ENCODE peak calls at places on chromosomes 5 and 9, in eight cellular contexts. N, V, Z, B, A, J, R and K are unnamed samples.

GRCh38 chr5:73496984-73497457 is 1.2 kb upstream of the BTF3 start:
- DNase-seq in V (no peak), J (no peak), B (peak; percentile 80), Z (no peak), A (no peak), R (no peak), N (peak; percentile 40), K (peak; percentile 79)

GRCh38 chr5:163321511-163321910 is 115.9 kb upstream of the CCNG1 start:
- DNase-seq in N (no peak), R (no peak), A (no peak), V (no peak), Z (no peak), B (no peak), J (no peak), K (no peak)

GRCh38 chr5:172733179-172733973 is 37.6 kb downstream of the DUSP1 start:
- DNase-seq in N (peak; percentile 89), B (no peak), J (peak; percentile 80), R (no peak), A (no peak), Z (peak; percentile 78), V (peak; percentile 93), K (peak; percentile 94)

GRCh38 chr5:66343370-66344071 is 199.4 kb downstream of the SREK1 start:
- DNase-seq in A (no peak), Z (no peak), J (peak; percentile 25), R (no peak), N (no peak), B (no peak), V (no peak), K (no peak)

GRCh38 chr5:150623152-150623877 is 17.1 kb upstream of the SYNPO start:
- DNase-seq in J (no peak), V (no peak), N (no peak), R (no peak), Z (no peak), A (no peak), B (no peak), K (no peak)

GRCh38 chr9:92402359-92402758 is 2.0 kb downstream of the OGN start:
- DNase-seq in J (no peak), V (no peak), B (no peak), A (no peak), N (no peak), Z (no peak), R (no peak), K (peak; percentile 54)

GRCh38 chr9:91820126-91820750 is 129.8 kb downstream of the ROR2 start:
- DNase-seq in R (no peak), J (no peak), A (no peak), Z (no peak), N (no peak), V (no peak), B (no peak), K (no peak)

GRCh38 chr5:58813855-58814254 is 231.0 kb downstream of the RAB3C start:
- DNase-seq in R (no peak), V (no peak), N (no peak), B (no peak), Z (no peak), A (no peak), J (no peak), K (no peak)

GRCh38 chr5:34789021-34789531 is 49.9 kb upstream of the TTC23L start:
- DNase-seq in J (peak; percentile 16), V (no peak), N (peak; percentile 11), Z (no peak), A (no peak), R (no peak), B (peak; percentile 16), K (peak; percentile 31)

GRCh38 chr5:177496111-177497010 is 1.0 kb downstream of the PDLIM7 start:
- DNase-seq in Z (no peak), V (peak; percentile 53), R (no peak), N (peak; percentile 91), A (no peak), J (peak; percentile 59), B (peak; percentile 95), K (peak; percentile 95)

GRCh38 chr5:159905496-159905895 is 10.8 kb upstream of the ADRA1B start:
- DNase-seq in A (no peak), Z (no peak), B (no peak), R (no peak), N (peak; percentile 88), V (peak; percentile 98), J (no peak), K (peak; percentile 48)

GRCh38 chr5:17148481-17148880 is 69.0 kb upstream of the BASP1 start:
- DNase-seq in A (no peak), V (no peak), R (no peak), Z (no peak), N (no peak), J (no peak), B (no peak), K (no peak)

GRCh38 chr5:110880413-110880812 is 141.6 kb downstream of the SLC25A46 start:
- DNase-seq in V (peak; percentile 44), A (no peak), J (peak; percentile 41), Z (no peak), B (no peak), R (peak; percentile 57), N (peak; percentile 79), K (peak; percentile 99)

GRCh38 chr5:135423158-135423925 is 23.8 kb downstream of the DCANP1 start:
- DNase-seq in V (no peak), A (no peak), Z (no peak), J (no peak), N (peak; percentile 40), B (peak; percentile 35), R (no peak), K (no peak)

GRCh38 chr9:32589083-32589713 is 16.2 kb upstream of the NDUFB6 start:
- DNase-seq in B (peak; percentile 34), V (no peak), J (no peak), Z (no peak), A (no peak), N (peak; percentile 39), R (no peak), K (peak; percentile 62)

GRCh38 chr5:10630126-10630525 is 66.3 kb downstream of the ANKRD33B start:
- DNase-seq in A (no peak), N (no peak), J (no peak), R (no peak), B (no peak), Z (no peak), V (peak; percentile 76), K (no peak)

GRCh38 chr5:168390491-168390890 is 95.8 kb upstream of the RARS1 start:
- DNase-seq in Z (no peak), B (no peak), V (peak; percentile 60), A (no peak), R (no peak), J (peak; percentile 79), N (no peak), K (no peak)

GRCh38 chr5:17224858-17225436 is 7.5 kb downstream of the BASP1 start:
- DNase-seq in N (peak; percentile 39), A (no peak), R (no peak), B (no peak), V (no peak), J (no peak), Z (no peak), K (no peak)

GRCh38 chr9:17134396-17134842 is 421 bp upstream of the CNTLN start:
- DNase-seq in B (no peak), J (no peak), V (no peak), R (no peak), A (no peak), Z (no peak), N (no peak), K (peak; percentile 50)

GRCh38 chr5:39189297-39189955 is 29.9 kb downstream of the FYB1 start:
- DNase-seq in B (no peak), R (no peak), V (no peak), N (no peak), Z (no peak), A (no peak), J (no peak), K (no peak)

GRCh38 chr9:105331755-105332154 is 87.3 kb downstream of the SLC44A1 start:
- DNase-seq in R (no peak), V (no peak), Z (no peak), N (no peak), J (no peak), B (no peak), A (no peak), K (no peak)
- H3K27ac ChIP-seq in R (peak overlapping the region; percentile 14), V (no peak overlapping the region), Z (no peak overlapping the region), N (no peak overlapping the region), J (no peak overlapping the region), B (no peak overlapping the region), A (no peak overlapping the region), K (no peak overlapping the region)

GRCh38 chr9:129514497-129514867 is 106.4 kb downstream of the C9orf50 start:
- DNase-seq in A (no peak), R (no peak), J (no peak), Z (no peak), B (no peak), N (no peak), V (no peak), K (no peak)
- TF ChIP-seq CTCF in A (no peak), R (no peak), J (no peak), Z (no peak), B (no peak), N (no peak), V (no peak), K (no peak)

GRCh38 chr9:98144076-98144475 is 25.1 kb upstream of the TRIM14 start:
- DNase-seq in A (no peak), B (no peak), Z (no peak), J (no peak), N (no peak), R (no peak), V (no peak), K (no peak)
- H3K27ac ChIP-seq in A (no peak overlapping the region), B (no peak overlapping the region), Z (no peak overlapping the region), J (no peak overlapping the region), N (no peak overlapping the region), R (no peak overlapping the region), V (no peak overlapping the region), K (no peak overlapping the region)

GRCh38 chr5:79205965-79206364 is 30.0 kb upstream of the JMY start:
- DNase-seq in N (no peak), B (no peak), A (no peak), R (no peak), J (no peak), V (no peak), Z (no peak), K (no peak)

GRCh38 chr5:79201206-79201605 is 34.7 kb upstream of the JMY start:
- DNase-seq in R (no peak), N (no peak), J (no peak), A (no peak), V (no peak), B (no peak), Z (no peak), K (no peak)

GRCh38 chr5:79202076-79202475 is 33.9 kb upstream of the JMY start:
- DNase-seq in A (no peak), N (peak; percentile 9), V (peak; percentile 19), Z (no peak), B (no peak), J (no peak), R (no peak), K (peak; percentile 80)

GRCh38 chr5:79206541-79206940 is 29.4 kb upstream of the JMY start:
- DNase-seq in N (no peak), A (no peak), Z (no peak), B (no peak), R (no peak), V (no peak), J (no peak), K (no peak)

DNA sequence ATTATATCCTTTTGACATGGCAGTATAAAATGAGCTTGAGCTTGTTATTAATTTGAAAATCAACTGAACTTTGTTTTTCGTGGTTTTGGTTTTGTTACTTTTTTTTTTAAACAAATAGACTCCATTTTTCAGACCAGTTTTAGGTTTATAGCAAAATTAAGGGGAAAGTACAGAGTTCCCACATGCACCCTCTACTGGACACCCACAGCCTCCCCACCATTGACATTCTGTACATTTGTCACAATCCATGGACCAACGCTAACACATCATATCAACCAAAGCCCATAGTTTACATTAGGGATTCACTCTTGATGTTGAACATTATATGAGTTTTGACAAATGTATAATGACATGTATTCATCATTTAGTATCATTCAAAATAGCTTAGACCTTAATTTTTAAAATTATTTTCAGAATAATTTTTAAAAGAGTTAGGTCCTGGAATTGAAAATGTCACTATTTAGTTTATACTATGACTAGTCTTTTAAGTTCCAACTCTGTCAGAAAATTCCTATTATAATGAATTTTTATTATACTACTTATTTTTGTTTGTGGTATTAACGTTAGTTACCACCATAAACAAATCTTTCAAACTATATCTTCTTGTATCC is 35.3 kb upstream of the JMY start:
- DNase-seq in V (no peak), A (no peak), B (peak; percentile 38), Z (no peak), N (peak; percentile 6), J (no peak), R (no peak), K (no peak)
- TF ChIP-seq CTCF in V (peak; percentile 39), A (peak; percentile 38), B (peak; percentile 71), Z (peak; percentile 26), N (peak; percentile 78), J (peak; percentile 15), R (no peak), K (peak; percentile 63)